ENCODE peak calls at places on chromosomes 12 and 14, in eight cellular contexts. One of them, this sample, is unnamed.
A peak's percentile ranks its signal among the peaks of the same experiment; 100 is the strongest.

GRCh38 chr12:91373086-91373485 is 190.5 kb upstream of the DCN start:
- DNase-seq in LoVo: no peak
- DNase-seq in NCI-H1105: no peak
- DNase-seq in A172: no peak
- DNase-seq in NCI-H524: no peak
- DNase-seq in choroid plexus epithelial cell: no peak
- DNase-seq in NCI-H526 treated with DMSO at 0.1 percent for 48 hours: no peak
- DNase-seq in A549: no peak
- DNase-seq in this sample: no peak

GRCh38 chr14:53963491-53964227 is 7.0 kb upstream of the BMP4 start:
- DNase-seq in LoVo: no peak
- DNase-seq in NCI-H1105: no peak
- DNase-seq in A172: no peak
- DNase-seq in NCI-H524: peak; percentile 47
- DNase-seq in choroid plexus epithelial cell: no peak
- DNase-seq in NCI-H526 treated with DMSO at 0.1 percent for 48 hours: peak; percentile 52
- DNase-seq in A549: no peak
- DNase-seq in this sample: peak; percentile 21

GRCh38 chr14:73264080-73264895 is 27.0 kb downstream of the PAPLN start:
- DNase-seq in LoVo: no peak
- DNase-seq in NCI-H1105: no peak
- DNase-seq in A172: no peak
- DNase-seq in NCI-H524: no peak
- DNase-seq in choroid plexus epithelial cell: no peak
- DNase-seq in NCI-H526 treated with DMSO at 0.1 percent for 48 hours: no peak
- DNase-seq in A549: no peak
- DNase-seq in this sample: no peak

GRCh38 chr12:96719671-96720362 is 187.2 kb upstream of the NEDD1 start:
- DNase-seq in LoVo: peak; percentile 37
- DNase-seq in NCI-H1105: peak; percentile 34
- DNase-seq in A172: peak; percentile 44
- DNase-seq in NCI-H524: no peak
- DNase-seq in choroid plexus epithelial cell: peak; percentile 66
- DNase-seq in NCI-H526 treated with DMSO at 0.1 percent for 48 hours: no peak
- DNase-seq in A549: no peak
- DNase-seq in this sample: peak; percentile 91

GRCh38 chr12:64671682-64672081 is 61.4 kb downstream of the RASSF3 start:
- DNase-seq in LoVo: no peak
- DNase-seq in NCI-H1105: no peak
- DNase-seq in A172: no peak
- DNase-seq in NCI-H524: no peak
- DNase-seq in choroid plexus epithelial cell: no peak
- DNase-seq in NCI-H526 treated with DMSO at 0.1 percent for 48 hours: no peak
- DNase-seq in A549: no peak
- DNase-seq in this sample: no peak

GRCh38 chr14:28763914-28764848 is 2.4 kb upstream of the FOXG1 start:
- DNase-seq in LoVo: no peak
- DNase-seq in NCI-H1105: peak; percentile 46
- DNase-seq in A172: no peak
- DNase-seq in NCI-H524: peak; percentile 82
- DNase-seq in choroid plexus epithelial cell: no peak
- DNase-seq in NCI-H526 treated with DMSO at 0.1 percent for 48 hours: no peak
- DNase-seq in A549: no peak
- DNase-seq in this sample: peak; percentile 88

GRCh38 chr12:50185975-50186663 is 18.9 kb upstream of the CERS5 start:
- DNase-seq in LoVo: no peak
- DNase-seq in NCI-H1105: peak; percentile 64
- DNase-seq in A172: no peak
- DNase-seq in NCI-H524: no peak
- DNase-seq in choroid plexus epithelial cell: peak; percentile 38
- DNase-seq in NCI-H526 treated with DMSO at 0.1 percent for 48 hours: no peak
- DNase-seq in A549: no peak
- DNase-seq in this sample: no peak

GRCh38 chr12:44885902-44886301 is 9.8 kb upstream of the NELL2 start:
- DNase-seq in LoVo: no peak
- DNase-seq in NCI-H1105: no peak
- DNase-seq in A172: no peak
- DNase-seq in NCI-H524: no peak
- DNase-seq in choroid plexus epithelial cell: no peak
- DNase-seq in NCI-H526 treated with DMSO at 0.1 percent for 48 hours: no peak
- DNase-seq in A549: no peak
- DNase-seq in this sample: no peak

GRCh38 chr12:29691146-29691854 is 92.4 kb downstream of the TMTC1 start:
- DNase-seq in LoVo: no peak
- DNase-seq in NCI-H1105: no peak
- DNase-seq in A172: no peak
- DNase-seq in NCI-H524: no peak
- DNase-seq in choroid plexus epithelial cell: no peak
- DNase-seq in NCI-H526 treated with DMSO at 0.1 percent for 48 hours: no peak
- DNase-seq in A549: no peak
- DNase-seq in this sample: no peak

GRCh38 chr12:56953314-56953713 is 4.1 kb downstream of the RDH16 start:
- DNase-seq in LoVo: no peak
- DNase-seq in NCI-H1105: no peak
- DNase-seq in A172: no peak
- DNase-seq in NCI-H524: no peak
- DNase-seq in choroid plexus epithelial cell: no peak
- DNase-seq in NCI-H526 treated with DMSO at 0.1 percent for 48 hours: no peak
- DNase-seq in A549: no peak
- DNase-seq in this sample: no peak

GRCh38 chr12:47303207-47303606 is 223.4 kb upstream of the AMIGO2 start:
- DNase-seq in LoVo: no peak
- DNase-seq in NCI-H1105: no peak
- DNase-seq in A172: no peak
- DNase-seq in NCI-H524: no peak
- DNase-seq in choroid plexus epithelial cell: peak; percentile 23
- DNase-seq in NCI-H526 treated with DMSO at 0.1 percent for 48 hours: no peak
- DNase-seq in A549: no peak
- DNase-seq in this sample: no peak

GRCh38 chr14:55807059-55807499 is 227.1 kb downstream of the KTN1 start:
- DNase-seq in LoVo: peak; percentile 97
- DNase-seq in NCI-H1105: peak; percentile 91
- DNase-seq in A172: peak; percentile 62
- DNase-seq in NCI-H524: no peak
- DNase-seq in choroid plexus epithelial cell: peak; percentile 95
- DNase-seq in NCI-H526 treated with DMSO at 0.1 percent for 48 hours: no peak
- DNase-seq in A549: no peak
- DNase-seq in this sample: peak; percentile 94

GRCh38 chr12:51620448-51620847 is 29.4 kb downstream of the SCN8A start:
- DNase-seq in LoVo: no peak
- DNase-seq in NCI-H1105: no peak
- DNase-seq in A172: no peak
- DNase-seq in NCI-H524: no peak
- DNase-seq in choroid plexus epithelial cell: peak; percentile 3
- DNase-seq in NCI-H526 treated with DMSO at 0.1 percent for 48 hours: no peak
- DNase-seq in A549: no peak
- DNase-seq in this sample: no peak

GRCh38 chr12:67919406-67919805 is 69.8 kb upstream of the IFNG-AS1 start:
- DNase-seq in LoVo: peak; percentile 37
- DNase-seq in NCI-H1105: no peak
- DNase-seq in A172: peak; percentile 41
- DNase-seq in NCI-H524: no peak
- DNase-seq in choroid plexus epithelial cell: peak; percentile 36
- DNase-seq in NCI-H526 treated with DMSO at 0.1 percent for 48 hours: no peak
- DNase-seq in A549: no peak
- DNase-seq in this sample: no peak

GRCh38 chr14:105855893-105856675 is 329.7 kb downstream of the TMEM121 start:
- DNase-seq in LoVo: no peak
- DNase-seq in NCI-H1105: no peak
- DNase-seq in A172: no peak
- DNase-seq in NCI-H524: no peak
- DNase-seq in choroid plexus epithelial cell: no peak
- DNase-seq in NCI-H526 treated with DMSO at 0.1 percent for 48 hours: no peak
- DNase-seq in A549: no peak
- DNase-seq in this sample: no peak

GRCh38 chr12:105588126-105588525 is 257.6 kb downstream of the C12orf75 start:
- DNase-seq in LoVo: no peak
- DNase-seq in NCI-H1105: no peak
- DNase-seq in A172: no peak
- DNase-seq in NCI-H524: no peak
- DNase-seq in choroid plexus epithelial cell: no peak
- DNase-seq in NCI-H526 treated with DMSO at 0.1 percent for 48 hours: no peak
- DNase-seq in A549: no peak
- DNase-seq in this sample: no peak

GRCh38 chr14:33184587-33184986 is 245.9 kb downstream of the NPAS3 start:
- DNase-seq in LoVo: no peak
- DNase-seq in NCI-H1105: no peak
- DNase-seq in A172: peak; percentile 12
- DNase-seq in NCI-H524: peak; percentile 4
- DNase-seq in choroid plexus epithelial cell: peak; percentile 61
- DNase-seq in NCI-H526 treated with DMSO at 0.1 percent for 48 hours: peak; percentile 30
- DNase-seq in A549: no peak
- DNase-seq in this sample: peak; percentile 6

GRCh38 chr12:25615119-25615518 is 62.0 kb upstream of the LMNTD1 start:
- DNase-seq in LoVo: peak; percentile 14
- DNase-seq in NCI-H1105: no peak
- DNase-seq in A172: peak; percentile 78
- DNase-seq in NCI-H524: no peak
- DNase-seq in choroid plexus epithelial cell: peak; percentile 97
- DNase-seq in NCI-H526 treated with DMSO at 0.1 percent for 48 hours: no peak
- DNase-seq in A549: no peak
- DNase-seq in this sample: no peak

GRCh38 chr12:64566122-64566521 is 44.2 kb upstream of the RASSF3 start:
- DNase-seq in LoVo: no peak
- DNase-seq in NCI-H1105: no peak
- DNase-seq in A172: no peak
- DNase-seq in NCI-H524: no peak
- DNase-seq in choroid plexus epithelial cell: peak; percentile 58
- DNase-seq in NCI-H526 treated with DMSO at 0.1 percent for 48 hours: no peak
- DNase-seq in A549: no peak
- DNase-seq in this sample: no peak

GRCh38 chr12:50790081-50790480 is 26.2 kb downstream of the ATF1 start:
- DNase-seq in LoVo: no peak
- DNase-seq in NCI-H1105: no peak
- DNase-seq in A172: no peak
- DNase-seq in NCI-H524: no peak
- DNase-seq in choroid plexus epithelial cell: peak; percentile 21
- DNase-seq in NCI-H526 treated with DMSO at 0.1 percent for 48 hours: no peak
- DNase-seq in A549: no peak
- DNase-seq in this sample: no peak

GRCh38 chr12:114480309-114481199 is 74.6 kb upstream of the TBX5 start:
- DNase-seq in LoVo: no peak
- DNase-seq in NCI-H1105: no peak
- DNase-seq in A172: no peak
- DNase-seq in NCI-H524: no peak
- DNase-seq in choroid plexus epithelial cell: peak; percentile 17
- DNase-seq in NCI-H526 treated with DMSO at 0.1 percent for 48 hours: no peak
- DNase-seq in A549: no peak
- DNase-seq in this sample: no peak

GRCh38 chr12:116878567-116879508 is 2.4 kb downstream of the HRK start:
- DNase-seq in LoVo: peak; percentile 40
- DNase-seq in NCI-H1105: no peak
- DNase-seq in A172: no peak
- DNase-seq in NCI-H524: no peak
- DNase-seq in choroid plexus epithelial cell: peak; percentile 23
- DNase-seq in NCI-H526 treated with DMSO at 0.1 percent for 48 hours: no peak
- DNase-seq in A549: no peak
- DNase-seq in this sample: no peak

GRCh38 chr14:100159865-100160533 is 554 bp upstream of the DEGS2 start:
- DNase-seq in LoVo: no peak
- DNase-seq in NCI-H1105: no peak
- DNase-seq in A172: no peak
- DNase-seq in NCI-H524: no peak
- DNase-seq in choroid plexus epithelial cell: no peak
- DNase-seq in NCI-H526 treated with DMSO at 0.1 percent for 48 hours: no peak
- DNase-seq in A549: no peak
- DNase-seq in this sample: peak; percentile 56

GRCh38 chr14:70646705-70647104 is 5.0 kb downstream of the TTC9 start:
- DNase-seq in LoVo: no peak
- DNase-seq in NCI-H1105: no peak
- DNase-seq in A172: no peak
- DNase-seq in NCI-H524: no peak
- DNase-seq in choroid plexus epithelial cell: no peak
- DNase-seq in NCI-H526 treated with DMSO at 0.1 percent for 48 hours: no peak
- DNase-seq in A549: no peak
- DNase-seq in this sample: no peak

GRCh38 chr14:55398679-55399078 is 13.0 kb downstream of the ATG14 start:
- DNase-seq in LoVo: no peak
- DNase-seq in NCI-H1105: no peak
- DNase-seq in A172: peak; percentile 64
- DNase-seq in NCI-H524: no peak
- DNase-seq in choroid plexus epithelial cell: peak; percentile 98
- DNase-seq in NCI-H526 treated with DMSO at 0.1 percent for 48 hours: no peak
- DNase-seq in A549: peak; percentile 21
- DNase-seq in this sample: no peak

GRCh38 chr12:104285740-104286537 is 17.6 kb upstream of the EID3 start:
- DNase-seq in LoVo: peak; percentile 83
- DNase-seq in NCI-H1105: no peak
- DNase-seq in A172: no peak
- DNase-seq in NCI-H524: no peak
- DNase-seq in choroid plexus epithelial cell: no peak
- DNase-seq in NCI-H526 treated with DMSO at 0.1 percent for 48 hours: no peak
- DNase-seq in A549: no peak
- DNase-seq in this sample: peak; percentile 24

GRCh38 chr14:87613856-87614255 is 379.1 kb downstream of the GALC start:
- DNase-seq in LoVo: no peak
- DNase-seq in NCI-H1105: no peak
- DNase-seq in A172: peak; percentile 68
- DNase-seq in NCI-H524: no peak
- DNase-seq in choroid plexus epithelial cell: no peak
- DNase-seq in NCI-H526 treated with DMSO at 0.1 percent for 48 hours: no peak
- DNase-seq in A549: no peak
- DNase-seq in this sample: no peak

GRCh38 chr12:40587970-40588369 is 104.3 kb upstream of the CNTN1 start:
- DNase-seq in LoVo: no peak
- DNase-seq in NCI-H1105: no peak
- DNase-seq in A172: no peak
- DNase-seq in NCI-H524: no peak
- DNase-seq in choroid plexus epithelial cell: no peak
- DNase-seq in NCI-H526 treated with DMSO at 0.1 percent for 48 hours: no peak
- DNase-seq in A549: no peak
- DNase-seq in this sample: no peak

GRCh38 chr12:28017126-28017872 is 44.8 kb upstream of the PTHLH start:
- DNase-seq in LoVo: no peak
- DNase-seq in NCI-H1105: no peak
- DNase-seq in A172: no peak
- DNase-seq in NCI-H524: no peak
- DNase-seq in choroid plexus epithelial cell: no peak
- DNase-seq in NCI-H526 treated with DMSO at 0.1 percent for 48 hours: no peak
- DNase-seq in A549: no peak
- DNase-seq in this sample: no peak

GRCh38 chr14:74792249-74793039 is 29.3 kb downstream of the YLPM1 start:
- DNase-seq in LoVo: no peak
- DNase-seq in NCI-H1105: no peak
- DNase-seq in A172: no peak
- DNase-seq in NCI-H524: no peak
- DNase-seq in choroid plexus epithelial cell: peak; percentile 44
- DNase-seq in NCI-H526 treated with DMSO at 0.1 percent for 48 hours: no peak
- DNase-seq in A549: no peak
- DNase-seq in this sample: no peak

GRCh38 chr12:9669534-9669933 is at the start of gene CLEC2D:
- DNase-seq in LoVo: no peak
- DNase-seq in NCI-H1105: no peak
- DNase-seq in A172: no peak
- DNase-seq in NCI-H524: no peak
- DNase-seq in choroid plexus epithelial cell: no peak
- DNase-seq in NCI-H526 treated with DMSO at 0.1 percent for 48 hours: no peak
- DNase-seq in A549: no peak
- DNase-seq in this sample: no peak

GRCh38 chr12:9509464-9510166 is 98.1 kb downstream of the KLRB1 start:
- DNase-seq in LoVo: peak; percentile 0
- DNase-seq in NCI-H1105: no peak
- DNase-seq in A172: no peak
- DNase-seq in NCI-H524: no peak
- DNase-seq in choroid plexus epithelial cell: peak; percentile 37
- DNase-seq in NCI-H526 treated with DMSO at 0.1 percent for 48 hours: no peak
- DNase-seq in A549: no peak
- DNase-seq in this sample: no peak

GRCh38 chr14:29743566-29743965 is 184.1 kb downstream of the PRKD1 start:
- DNase-seq in LoVo: no peak
- DNase-seq in NCI-H1105: no peak
- DNase-seq in A172: no peak
- DNase-seq in NCI-H524: no peak
- DNase-seq in choroid plexus epithelial cell: no peak
- DNase-seq in NCI-H526 treated with DMSO at 0.1 percent for 48 hours: no peak
- DNase-seq in A549: no peak
- DNase-seq in this sample: no peak

GRCh38 chr14:104940526-104941150 is 16.0 kb downstream of the PLD4 start:
- DNase-seq in LoVo: no peak
- DNase-seq in NCI-H1105: no peak
- DNase-seq in A172: no peak
- DNase-seq in NCI-H524: no peak
- DNase-seq in choroid plexus epithelial cell: peak; percentile 33
- DNase-seq in NCI-H526 treated with DMSO at 0.1 percent for 48 hours: no peak
- DNase-seq in A549: no peak
- DNase-seq in this sample: peak; percentile 3

This sample was measured in NCI-H345.